ENCODE peak calls at places on chromosomes 13 and 19, in four cellular contexts. N is H1, K is fibroblast of lung, C is mesenchymal stem cell. B is an unnamed sample.

GRCh38 chr19:4284176-4284958 is 5.3 kb downstream of the SHD start:
- DNase-seq in N (peak; percentile 71), C (no peak), K (no peak), B (peak; percentile 12)

GRCh38 chr19:29263305-29264080 is 50.5 kb upstream of the UQCRFS1 start:
- DNase-seq in C (no peak), N (no peak), K (no peak), B (peak; percentile 57)

GRCh38 chr19:38557205-38557799 is 60.5 kb downstream of the MAP4K1 start:
- DNase-seq in N (no peak), K (no peak), C (no peak), B (no peak)

GRCh38 chr19:5880604-5881078 is 10.3 kb upstream of the FUT5 start:
- DNase-seq in K (peak; percentile 72), C (peak; percentile 96), N (no peak), B (no peak)

GRCh38 chr19:58059003-58059671 is at the start of gene ZNF135:
- DNase-seq in N (peak; percentile 64), C (peak; percentile 66), K (peak; percentile 86), B (peak; percentile 88)

GRCh38 chr19:51019544-51019925 is at the start of gene KLK10:
- DNase-seq in C (no peak), K (no peak), N (no peak), B (no peak)

GRCh38 chr13:64553411-64554129 is 2676.6 kb downstream of the PCDH9 start:
- DNase-seq in N (no peak), C (peak; percentile 60), K (peak; percentile 31), B (no peak)

GRCh38 chr19:2261438-2262172 is 5.4 kb upstream of the JSRP1 start:
- DNase-seq in C (no peak), N (no peak), K (no peak), B (peak; percentile 62)

GRCh38 chr19:46546194-46546896 is 50.7 kb upstream of the PNMA8B start:
- DNase-seq in K (peak; percentile 49), C (peak; percentile 26), N (no peak), B (peak; percentile 18)

GRCh38 chr19:19406878-19407639 is 1.6 kb downstream of the GATAD2A start:
- DNase-seq in C (peak; percentile 78), N (no peak), K (peak; percentile 52), B (peak; percentile 37)

GRCh38 chr13:54637377-54637776 is 1608.8 kb downstream of the OLFM4 start:
- DNase-seq in N (no peak), K (peak; percentile 1), C (peak; percentile 74), B (no peak)

GRCh38 chr13:73063166-73063565 is 4.4 kb downstream of the KLF5 start:
- DNase-seq in K (no peak), N (no peak), C (no peak), B (no peak)

GRCh38 chr13:102654786-102655185 is 40.1 kb downstream of the METTL21C start:
- DNase-seq in C (no peak), K (no peak), N (no peak), B (no peak)

GRCh38 chr13:20127563-20128458 is 33.0 kb downstream of the GJA3 start:
- DNase-seq in C (peak; percentile 72), K (peak; percentile 66), N (no peak), B (peak; percentile 12)

GRCh38 chr13:20924758-20925394 is 22.3 kb upstream of the XPO4 start:
- DNase-seq in K (peak; percentile 75), C (peak; percentile 76), N (no peak), B (peak; percentile 81)

GRCh38 chr13:43132228-43132627 is 108.8 kb downstream of the DNAJC15 start:
- DNase-seq in C (peak; percentile 48), K (peak; percentile 54), N (peak; percentile 27), B (no peak)

GRCh38 chr19:23557381-23557780 is 129.6 kb downstream of the ZNF675 start:
- DNase-seq in K (no peak), C (no peak), N (no peak), B (no peak)

GRCh38 chr13:38630780-38631179 is 56.1 kb upstream of the FREM2 start:
- DNase-seq in N (no peak), K (peak; percentile 38), C (peak; percentile 73), B (no peak)

GRCh38 chr13:39612023-39612637 is 9.1 kb upstream of the LHFPL6 start:
- DNase-seq in N (no peak), C (peak; percentile 76), K (peak; percentile 71), B (peak; percentile 51)

GRCh38 chr19:36573948-36574726 is 1.0 kb upstream of the ZNF529 start:
- DNase-seq in C (peak; percentile 53), N (no peak), K (peak; percentile 58), B (no peak)

GRCh38 chr13:40362502-40362901 is 303.9 kb downstream of the FOXO1 start:
- DNase-seq in C (no peak), K (peak; percentile 36), N (no peak), B (no peak)

GRCh38 chr19:56637976-56638555 is 4.9 kb upstream of the SMIM17 start:
- DNase-seq in C (peak; percentile 52), K (peak; percentile 81), N (peak; percentile 65), B (peak; percentile 94)

GRCh38 chr19:21767065-21767800 is at the start of gene ZNF100:
- DNase-seq in C (peak; percentile 92), K (peak; percentile 90), N (peak; percentile 79), B (peak; percentile 96)

GRCh38 chr13:44165172-44165894 is 208.3 kb upstream of the SERP2 start:
- DNase-seq in N (no peak), K (no peak), C (no peak), B (no peak)

GRCh38 chr19:51891193-51891747 is 3.5 kb upstream of the ZNF577 start:
- DNase-seq in C (peak; percentile 11), K (no peak), N (no peak), B (peak; percentile 11)

GRCh38 chr19:17035842-17036424 is 9.3 kb upstream of the CPAMD8 start:
- DNase-seq in N (no peak), C (no peak), K (no peak), B (no peak)

GRCh38 chr13:113417008-113417735 is 36.1 kb downstream of the ADPRHL1 start:
- DNase-seq in K (no peak), N (no peak), C (no peak), B (no peak)

GRCh38 chr13:113419531-113420183 is 33.6 kb downstream of the ADPRHL1 start:
- DNase-seq in C (no peak), K (no peak), N (no peak), B (no peak)

GRCh38 chr13:113418722-113419049 is 34.6 kb downstream of the ADPRHL1 start:
- DNase-seq in K (no peak), C (no peak), N (no peak), B (no peak)

GRCh38 chr13:113415825-113416224 is 37.5 kb downstream of the ADPRHL1 start:
- DNase-seq in K (no peak), N (no peak), C (no peak), B (no peak)

GRCh38 chr13:113417836-113418721 is 35.2 kb downstream of the ADPRHL1 start:
- DNase-seq in N (no peak), C (no peak), K (no peak), B (no peak)
- H2AFZ ChIP-seq in N (no peak overlapping the region), C (no peak overlapping the region), K (no peak overlapping the region), B (no peak overlapping the region)

DNA sequence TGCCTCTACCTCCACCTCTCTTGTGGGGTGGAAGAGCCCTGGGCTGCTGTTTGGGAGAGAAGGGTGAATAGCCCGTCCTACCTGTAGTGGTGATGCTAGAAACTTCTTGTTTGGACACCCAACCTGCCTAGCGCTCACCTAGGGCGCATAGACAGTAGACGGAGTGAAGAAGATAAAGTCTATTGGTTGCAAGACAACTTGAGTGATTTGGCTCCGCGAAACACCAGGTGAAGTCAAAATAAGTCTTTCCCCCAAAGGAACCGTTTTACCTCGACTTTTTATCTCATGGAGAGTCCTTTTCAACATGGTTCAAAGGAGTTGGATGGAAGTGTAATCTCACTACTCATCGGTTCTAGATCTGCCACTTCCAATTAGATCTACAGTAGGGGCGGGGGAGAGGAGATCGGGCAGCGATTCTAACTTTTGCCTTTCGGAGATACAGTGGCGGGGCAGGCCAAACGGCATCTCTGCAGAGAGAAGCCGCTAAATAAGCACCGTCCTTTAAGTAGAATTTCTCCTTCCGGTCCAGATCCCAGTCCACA is 694 bp upstream of the ZIC5 start:
- DNase-seq in K (no peak), N (no peak), C (no peak), B (no peak)
- H2AFZ ChIP-seq in K (no peak overlapping the region), N (no peak overlapping the region), C (no peak overlapping the region), B (no peak overlapping the region)

DNA sequence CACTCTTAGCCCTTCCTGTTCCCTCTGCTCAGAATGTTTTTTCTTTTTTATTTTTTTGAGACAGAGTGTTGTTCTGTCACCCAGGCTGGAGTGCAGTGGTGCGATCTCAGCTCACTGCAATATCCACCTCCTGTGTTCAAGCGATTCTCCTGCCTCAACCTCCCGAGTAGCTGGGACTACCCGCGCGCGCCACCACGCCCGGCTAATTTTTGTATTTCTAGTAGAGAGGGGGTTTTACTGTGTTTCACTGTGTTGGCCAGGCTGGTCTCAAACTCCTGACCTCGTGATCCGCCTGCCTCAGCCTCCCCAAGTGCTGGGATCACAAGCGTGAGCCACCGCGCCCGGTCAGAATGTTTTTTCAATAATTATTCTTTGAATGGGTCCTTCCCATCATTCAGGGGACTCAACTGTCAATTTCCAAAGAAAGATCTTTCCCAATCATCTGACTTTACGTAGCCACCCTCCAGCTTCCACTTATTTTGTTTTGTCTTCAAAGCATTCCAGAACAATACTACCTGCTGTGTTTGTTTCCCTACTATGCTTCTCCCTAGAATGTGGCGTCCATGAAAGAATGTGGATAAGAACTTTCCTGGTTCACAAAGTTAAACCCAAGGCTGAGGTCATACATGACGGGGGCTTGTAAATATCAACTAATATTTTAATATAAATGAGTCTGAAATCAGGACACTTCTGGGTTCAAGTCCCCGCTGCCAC is 1.2 kb downstream of the NDUFA7 start:
- DNase-seq in C (no peak), K (no peak), N (no peak), B (no peak)
- H2AFZ ChIP-seq in C (no peak overlapping the region), K (no peak overlapping the region), N (no peak overlapping the region), B (no peak overlapping the region)

DNA sequence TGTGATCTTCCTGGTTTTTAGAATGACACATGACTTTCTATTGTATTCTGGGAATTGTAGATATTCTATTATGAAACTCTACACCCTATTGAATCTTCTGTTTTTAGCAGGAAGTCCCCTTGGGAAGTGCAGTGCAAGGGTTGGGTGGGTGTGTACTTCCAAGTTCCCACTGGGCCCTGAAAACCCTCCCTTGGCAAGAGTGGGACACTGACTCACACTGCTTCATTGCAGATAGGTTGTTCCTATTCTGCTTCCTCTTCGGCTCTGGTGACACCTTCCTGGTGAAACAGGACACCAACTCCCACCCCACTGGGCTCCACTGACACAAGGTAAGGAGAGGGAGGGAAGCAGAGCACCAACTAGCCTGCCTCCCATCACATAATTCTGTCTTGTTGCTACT is 121.8 kb downstream of the KCTD12 start:
- DNase-seq in N (no peak), K (peak; percentile 10), C (no peak), B (no peak)
- H2AFZ ChIP-seq in N (peak overlapping the region; percentile 2), K (no peak overlapping the region), C (no peak overlapping the region), B (no peak overlapping the region)

GRCh38 chr19:54475706-54476105 is 2.6 kb upstream of the CDC42EP5 start:
- DNase-seq in K (no peak), N (no peak), C (no peak), B (no peak)

GRCh38 chr19:54473071-54473941 is at the start of gene CDC42EP5:
- DNase-seq in K (peak; percentile 81), N (no peak), C (peak; percentile 92), B (no peak)

GRCh38 chr19:54470991-54471782 is 1.9 kb downstream of the CDC42EP5 start:
- DNase-seq in C (peak; percentile 75), K (no peak), N (no peak), B (no peak)

GRCh38 chr19:54470276-54470887 is 2.7 kb downstream of the CDC42EP5 start:
- DNase-seq in N (no peak), K (no peak), C (no peak), B (no peak)

GRCh38 chr19:54473983-54474382 is 887 bp upstream of the CDC42EP5 start:
- DNase-seq in K (no peak), N (no peak), C (no peak), B (no peak)
- H2AFZ ChIP-seq in K (no peak overlapping the region), N (no peak overlapping the region), C (peak overlapping the region; percentile 20), B (no peak overlapping the region)